ENCODE peak calls at places on chromosomes 4 and X, in nine cellular contexts. Z is A673; Y is A549; X is right lobe of liver; D is hepatocyte; V is CD8-positive, alpha-beta memory T cell; J is tibial nerve; L is thyroid gland; W is cardiac muscle cell. C is an unnamed sample.
A peak's percentile ranks its signal among the peaks of the same experiment; 100 is the strongest.

GRCh38 chr4:123398803-123399637 is 2.4 kb downstream of the SPRY1 start:
- DNase-seq in Z (peak; percentile 77), Y (peak; percentile 22), X (peak; percentile 57), D (peak; percentile 77), V (peak; percentile 43), J (peak; percentile 36), L (peak; percentile 67), W (peak; percentile 79), C (peak; percentile 74)

GRCh38 chr4:189547537-189547936 is 393.1 kb upstream of the FRG1 start:
- DNase-seq in Z (no peak), Y (no peak), X (no peak), D (no peak), V (no peak), J (no peak), L (no peak), W (no peak), C (peak; percentile 12)

GRCh38 chrX:51496501-51497291 is at the start of gene NUDT11:
- DNase-seq in Z (peak; percentile 78), Y (peak; percentile 30), X (peak; percentile 41), D (peak; percentile 82), V (peak; percentile 10), J (peak; percentile 15), L (peak; percentile 41), W (peak; percentile 80), C (peak; percentile 78)

GRCh38 chr4:74623041-74623440 is 171.3 kb downstream of the BTC start:
- DNase-seq in Z (peak; percentile 64), Y (peak; percentile 33), X (no peak), D (peak; percentile 65), V (peak; percentile 13), J (no peak), L (no peak), W (peak; percentile 79), C (no peak)

GRCh38 chrX:150450519-150451177 is 87.5 kb downstream of the MAMLD1 start:
- DNase-seq in Z (peak; percentile 10), Y (no peak), X (no peak), D (no peak), V (no peak), J (no peak), L (no peak), W (no peak), C (no peak)

GRCh38 chrX:130103605-130104004 is 6.7 kb downstream of the ELF4 start:
- DNase-seq in Z (no peak), Y (no peak), X (no peak), D (no peak), V (no peak), J (no peak), L (no peak), W (no peak), C (no peak)

GRCh38 chr4:1247811-1248261 is 1.1 kb downstream of the CTBP1 start:
- DNase-seq in Z (no peak), Y (no peak), X (no peak), D (no peak), V (peak; percentile 75), J (no peak), L (no peak), W (peak; percentile 27), C (no peak)

GRCh38 chr4:37389967-37390580 is 145.5 kb downstream of the NWD2 start:
- DNase-seq in Z (peak; percentile 64), Y (peak; percentile 2), X (no peak), D (peak; percentile 80), V (peak; percentile 7), J (no peak), L (peak; percentile 16), W (peak; percentile 68), C (no peak)

GRCh38 chrX:15856580-15856979 is 2.0 kb upstream of the AP1S2 start:
- DNase-seq in Z (no peak), Y (no peak), X (no peak), D (no peak), V (no peak), J (no peak), L (no peak), W (no peak), C (no peak)

GRCh38 chr4:34170941-34171340 is 2073.4 kb downstream of the ARAP2 start:
- DNase-seq in Z (no peak), Y (no peak), X (no peak), D (no peak), V (no peak), J (no peak), L (no peak), W (peak; percentile 9), C (no peak)

GRCh38 chr4:183766140-183766539 is 107.0 kb downstream of the TRAPPC11 start:
- DNase-seq in Z (no peak), Y (no peak), X (no peak), D (no peak), V (no peak), J (no peak), L (peak; percentile 36), W (no peak), C (no peak)

GRCh38 chrX:54012830-54013500 is 31.3 kb downstream of the PHF8 start:
- DNase-seq in Z (no peak), Y (no peak), X (no peak), D (no peak), V (no peak), J (no peak), L (no peak), W (no peak), C (no peak)

GRCh38 chrX:118286066-118286758 is 59.7 kb upstream of the WDR44 start:
- DNase-seq in Z (no peak), Y (no peak), X (no peak), D (no peak), V (no peak), J (no peak), L (no peak), W (peak; percentile 47), C (no peak)

GRCh38 chr4:2794707-2795557 is 2.0 kb downstream of the SH3BP2 start:
- DNase-seq in Z (no peak), Y (no peak), X (peak; percentile 92), D (peak; percentile 68), V (no peak), J (peak; percentile 30), L (peak; percentile 68), W (peak; percentile 92), C (peak; percentile 64)

GRCh38 chr4:2795558-2796260 is 2.8 kb downstream of the SH3BP2 start:
- DNase-seq in Z (no peak), Y (no peak), X (peak; percentile 53), D (peak; percentile 10), V (no peak), J (peak; percentile 12), L (peak; percentile 83), W (no peak), C (peak; percentile 40)

GRCh38 chr4:2797545-2798305 is 4.8 kb downstream of the SH3BP2 start:
- DNase-seq in Z (no peak), Y (no peak), X (peak; percentile 70), D (no peak), V (no peak), J (peak; percentile 11), L (peak; percentile 44), W (no peak), C (peak; percentile 11)

GRCh38 chr4:2797188-2797544 is 4.3 kb downstream of the SH3BP2 start:
- DNase-seq in Z (no peak), Y (no peak), X (peak; percentile 80), D (peak; percentile 2), V (no peak), J (no peak), L (no peak), W (no peak), C (peak; percentile 26)

GRCh38 chr4:2796261-2797187 is 3.6 kb downstream of the SH3BP2 start:
- DNase-seq in Z (no peak), Y (no peak), X (peak; percentile 48), D (peak; percentile 75), V (no peak), J (peak; percentile 25), L (peak; percentile 79), W (no peak), C (peak; percentile 43)
- H3K4me1 ChIP-seq in Z (peaks cover 26% of the 10 kb centered on the region), Y (peaks cover 72% of the 10 kb centered on the region), X (peaks cover 2% of the 10 kb centered on the region), D (peaks cover 62% of the 10 kb centered on the region), V (peaks cover 63% of the 10 kb centered on the region), J (no peaks in the 10 kb centered on the region), L (peaks cover 76% of the 10 kb centered on the region), W (peaks cover 30% of the 10 kb centered on the region), C (peaks cover 26% of the 10 kb centered on the region)

GRCh38 chrX:1661048-1661921 is 46.4 kb downstream of the ASMT start:
- DNase-seq in Z (peak; percentile 18), Y (no peak), X (peak; percentile 64), D (no peak), V (no peak), J (no peak), L (no peak), W (no peak), C (no peak)

GRCh38 chrX:1656379-1656778 is 41.5 kb downstream of the ASMT start:
- DNase-seq in Z (no peak), Y (no peak), X (no peak), D (no peak), V (no peak), J (no peak), L (no peak), W (no peak), C (no peak)

GRCh38 chrX:1659664-1660461 is 45.0 kb downstream of the ASMT start:
- DNase-seq in Z (no peak), Y (no peak), X (peak; percentile 39), D (no peak), V (no peak), J (no peak), L (no peak), W (no peak), C (no peak)

GRCh38 chrX:1657367-1658082 is 42.7 kb downstream of the ASMT start:
- DNase-seq in Z (peak; percentile 12), Y (no peak), X (no peak), D (no peak), V (peak; percentile 15), J (no peak), L (no peak), W (peak; percentile 31), C (no peak)

DNA sequence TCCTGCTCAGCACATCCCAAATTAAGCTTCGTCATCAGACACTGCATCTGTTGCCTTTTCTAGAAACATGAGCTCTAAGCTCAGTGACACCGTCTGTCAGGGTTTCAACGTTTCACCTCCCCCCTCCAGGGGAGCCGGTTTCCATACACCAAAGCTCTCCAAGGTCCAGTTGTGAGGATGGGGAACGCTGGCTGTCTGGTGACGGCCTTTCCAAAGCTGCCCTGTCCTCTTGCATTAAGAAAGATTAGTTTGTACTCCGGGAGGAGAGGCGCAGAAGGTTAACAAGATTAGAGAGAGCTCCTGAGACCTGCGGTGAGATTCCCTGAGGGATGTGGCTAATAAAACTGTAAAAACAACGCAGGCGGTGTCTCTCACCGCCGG is 43.2 kb downstream of the ASMT start:
- DNase-seq in Z (no peak), Y (no peak), X (no peak), D (no peak), V (no peak), J (no peak), L (no peak), W (no peak), C (no peak)
- H3K4me3 ChIP-seq in Z (no peak overlapping the region), Y (no peak overlapping the region), X (no peak overlapping the region), D (no peak overlapping the region), V (peak overlapping the region; percentile 68), J (no peak overlapping the region), L (no peak overlapping the region), W (no peak overlapping the region), C (no peak overlapping the region)

GRCh38 chr4:144659493-144659892 is 13.5 kb downstream of the HHIP start:
- DNase-seq in Z (no peak), Y (no peak), X (no peak), D (no peak), V (no peak), J (no peak), L (no peak), W (no peak), C (no peak)
- H3K4me1 ChIP-seq in Z (no peaks in the 10 kb centered on the region), Y (no peaks in the 10 kb centered on the region), X (no peaks in the 10 kb centered on the region), D (no peaks in the 10 kb centered on the region), V (no peaks in the 10 kb centered on the region), J (no peaks in the 10 kb centered on the region), L (no peaks in the 10 kb centered on the region), W (peaks cover 5% of the 10 kb centered on the region), C (peaks cover 3% of the 10 kb centered on the region)

GRCh38 chr4:8537041-8537461 is 43.1 kb upstream of the GPR78 start:
- DNase-seq in Z (peak; percentile 59), Y (peak; percentile 44), X (peak; percentile 80), D (peak; percentile 73), V (no peak), J (peak; percentile 38), L (peak; percentile 93), W (peak; percentile 78), C (peak; percentile 85)
- H3K4me3 ChIP-seq in Z (no peak overlapping the region), Y (no peak overlapping the region), X (no peak overlapping the region), D (no peak overlapping the region), V (no peak overlapping the region), J (no peak overlapping the region), L (no peak overlapping the region), W (no peak overlapping the region), C (no peak overlapping the region)